ENCODE peak calls at places on chromosomes 5 and 9, in eight cellular contexts. J, U, E, R, H, W, A and Q are unnamed samples.

GRCh38 chr9:134908524-134909364 is 9.0 kb downstream of the FCN1 start:
- DNase-seq in J (no peak), U (no peak), E (no peak), R (no peak), H (no peak), W (no peak), A (no peak), Q (no peak)

GRCh38 chr5:40046792-40047191 is 622.0 kb upstream of the DAB2 start:
- DNase-seq in J (no peak), U (no peak), E (no peak), R (no peak), H (no peak), W (no peak), A (no peak), Q (no peak)

GRCh38 chr9:97600531-97601227 is 32.5 kb downstream of the TSTD2 start:
- DNase-seq in J (no peak), U (no peak), E (no peak), R (no peak), H (no peak), W (no peak), A (no peak), Q (no peak)

GRCh38 chr9:18786936-18787658 is 245.9 kb downstream of the SAXO1 start:
- DNase-seq in J (no peak), U (no peak), E (no peak), R (no peak), H (no peak), W (no peak), A (no peak), Q (no peak)

GRCh38 chr9:96553070-96553469 is 66.6 kb downstream of the CDC14B start:
- DNase-seq in J (no peak), U (no peak), E (no peak), R (no peak), H (no peak), W (no peak), A (no peak), Q (no peak)

GRCh38 chr5:145587308-145588071 is 247.7 kb downstream of the PRELID2 start:
- DNase-seq in J (no peak), U (no peak), E (no peak), R (no peak), H (no peak), W (no peak), A (no peak), Q (no peak)

GRCh38 chr5:78113689-78114088 is 180.8 kb downstream of the AP3B1 start:
- DNase-seq in J (no peak), U (no peak), E (no peak), R (no peak), H (no peak), W (no peak), A (no peak), Q (no peak)

GRCh38 chr5:167953151-167953788 is 338.2 kb upstream of the WWC1 start:
- DNase-seq in J (no peak), U (no peak), E (peak), R (no peak), H (no peak), W (no peak), A (no peak), Q (no peak)

GRCh38 chr9:126472446-126472845 is 141.3 kb upstream of the LMX1B start:
- DNase-seq in J (peak), U (no peak), E (no peak), R (no peak), H (no peak), W (no peak), A (no peak), Q (no peak)